ENCODE peak calls at places on chromosomes 7 and 10, in six cellular contexts. P is gastrocnemius medialis; Q is stomach; C is CD8-positive, alpha-beta memory T cell; T is adrenal gland; V is thoracic aorta. L is an unnamed sample. For H3K36me3 and H3K27me3, the result is how much of the 10 kb centered on the place peaks cover.

GRCh38 chr10:27998178-27998953 is 513 bp downstream of the ODAD2 start:
- DNase-seq in P (no peak), Q (no peak), C (peak), T (no peak), V (no peak), L (no peak)

GRCh38 chr10:18196806-18197550 is 56.8 kb downstream of the CACNB2 start:
- DNase-seq in P (no peak), Q (no peak), C (no peak), T (no peak), V (no peak), L (no peak)

GRCh38 chr10:126256864-126257263 is 131.4 kb downstream of the ADAM12 start:
- DNase-seq in P (no peak), Q (no peak), C (no peak), T (no peak), V (no peak), L (no peak)

GRCh38 chr10:70759769-70760168 is 25.4 kb downstream of the TBATA start:
- DNase-seq in P (no peak), Q (no peak), C (no peak), T (no peak), V (no peak), L (no peak)

GRCh38 chr10:46525177-46525823 is 31.2 kb downstream of the GPRIN2 start:
- DNase-seq in P (no peak), Q (peak), C (no peak), T (peak), V (no peak), L (no peak)

GRCh38 chr10:125204400-125204799 is 44.0 kb upstream of the CTBP2 start:
- DNase-seq in P (no peak), Q (no peak), C (no peak), T (no peak), V (no peak), L (no peak)

GRCh38 chr10:121418126-121418777 is 180.0 kb downstream of the FGFR2 start:
- DNase-seq in P (no peak), Q (no peak), C (no peak), T (peak), V (no peak), L (no peak)

GRCh38 chr10:95289003-95289920 is 1.5 kb downstream of the PDLIM1 start:
- DNase-seq in P (no peak), Q (no peak), C (no peak), T (no peak), V (no peak), L (no peak)

GRCh38 chr10:58436071-58436470 is 50.9 kb downstream of the TFAM start:
- DNase-seq in P (no peak), Q (no peak), C (no peak), T (no peak), V (no peak), L (no peak)

GRCh38 chr10:99467236-99467999 is 37.0 kb upstream of the GOT1 start:
- DNase-seq in P (no peak), Q (no peak), C (no peak), T (no peak), V (no peak), L (no peak)

GRCh38 chr7:144641389-144642044 is 194.3 kb downstream of the TPK1 start:
- DNase-seq in P (no peak), Q (no peak), C (no peak), T (no peak), V (no peak), L (no peak)

DNA sequence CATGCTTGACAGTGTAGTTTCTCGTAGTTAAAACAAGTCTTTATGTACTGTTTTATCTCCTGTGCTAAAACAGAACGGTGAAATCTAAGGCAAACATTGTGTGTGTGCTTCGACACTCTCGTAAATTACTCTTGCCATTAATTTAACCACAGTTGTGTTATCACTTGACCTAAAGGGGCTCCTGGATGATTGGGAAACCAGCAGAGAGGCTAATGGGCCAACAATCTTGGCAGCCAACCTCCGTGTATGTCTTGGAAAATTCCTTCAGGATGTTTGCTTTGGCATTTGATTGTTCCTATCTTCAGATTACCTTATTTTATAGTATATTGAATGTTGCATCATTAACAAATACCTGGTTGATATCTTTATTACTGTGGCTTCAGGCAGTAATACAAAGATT is 409.5 kb downstream of the SDK1 start:
- DNase-seq in P (no peak), Q (peak), C (no peak), T (no peak), V (no peak), L (no peak)
- H3K36me3 ChIP-seq in P (under half), Q (under half), C (under half), T (under half), V (under half), L (under half)

DNA sequence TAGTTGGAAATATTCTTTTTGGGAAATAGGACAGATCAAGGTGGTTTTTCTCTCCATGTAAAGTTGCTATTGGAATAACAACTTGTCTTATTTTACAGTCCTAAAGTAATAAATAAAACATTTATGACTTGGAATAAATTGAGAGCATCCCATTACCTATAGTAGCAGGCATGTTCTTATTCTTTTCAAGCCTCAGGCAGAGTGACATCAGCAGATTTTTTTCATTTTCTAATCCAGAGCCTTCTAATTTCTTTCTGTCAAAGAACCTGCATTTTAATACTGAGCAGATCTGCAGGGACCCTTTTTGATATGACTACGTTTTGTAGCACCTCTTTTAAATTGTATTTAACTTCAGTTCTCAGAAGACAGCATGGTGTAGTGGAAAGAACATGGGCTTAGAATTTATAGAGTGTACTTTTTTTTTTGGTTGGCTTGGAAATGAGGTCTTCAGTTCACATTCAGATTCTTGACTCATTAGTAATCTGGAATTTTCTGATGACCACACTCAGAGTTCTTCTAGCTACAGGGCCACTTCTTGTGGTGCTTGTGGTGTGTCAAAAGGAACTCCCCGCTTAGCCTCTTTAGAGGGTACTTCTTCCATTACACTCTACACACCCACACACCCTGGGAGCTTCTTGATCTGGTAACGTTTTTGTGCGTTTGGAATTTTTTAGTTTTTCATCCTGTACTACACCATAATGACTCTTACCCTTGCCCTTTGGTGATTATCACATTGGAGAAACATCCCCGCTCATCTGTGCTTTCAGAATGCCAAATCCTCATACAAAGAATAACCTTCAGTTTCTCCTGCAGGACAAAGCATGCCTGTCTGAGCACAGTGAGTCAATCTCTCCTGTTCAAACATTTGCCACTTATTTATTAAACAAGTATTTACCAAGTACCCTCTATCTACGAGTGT is 34.6 kb downstream of the AGK start:
- DNase-seq in P (no peak), Q (no peak), C (no peak), T (no peak), V (no peak), L (no peak)
- H3K4me3 ChIP-seq in P (no peak), Q (no peak), C (no peak), T (no peak), V (no peak), L (no peak)

DNA sequence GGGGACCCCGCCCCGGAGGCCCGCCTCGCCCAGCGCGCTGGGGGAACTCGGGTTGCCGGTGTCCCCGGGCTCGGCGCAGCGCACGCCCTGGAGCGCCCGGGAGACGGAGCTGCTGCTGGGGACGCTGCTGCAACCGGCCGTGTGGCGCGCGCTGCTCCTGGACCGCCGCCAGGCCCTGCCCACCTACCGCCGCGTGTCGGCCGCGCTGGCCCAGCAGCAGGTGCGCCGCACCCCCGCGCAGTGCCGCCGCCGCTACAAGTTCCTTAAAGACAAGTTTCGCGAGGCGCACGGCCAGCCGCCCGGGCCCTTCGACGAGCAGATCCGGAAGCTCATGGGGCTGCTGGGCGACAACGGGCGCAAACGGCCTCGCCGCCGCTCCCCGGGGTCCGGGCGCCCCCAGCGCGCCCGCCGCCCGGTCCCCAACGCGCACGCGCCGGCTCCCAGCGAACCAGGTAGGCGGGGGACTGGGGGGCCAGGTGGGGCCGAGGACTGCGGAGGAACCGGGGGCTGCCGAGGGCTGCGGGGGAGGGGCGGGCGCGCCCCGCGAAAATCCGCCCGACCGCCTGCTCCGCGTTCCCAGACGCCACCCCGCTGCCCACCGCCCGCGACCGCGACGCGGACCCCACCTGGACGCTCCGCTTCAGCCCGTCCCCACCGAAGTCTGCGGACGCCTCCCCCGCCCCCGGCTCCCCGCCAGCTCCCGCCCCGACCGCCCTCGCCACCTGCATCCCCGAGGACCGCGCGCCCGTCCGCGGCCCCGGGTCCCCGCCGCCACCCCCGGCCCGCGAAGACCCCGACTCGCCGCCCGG is 574 bp downstream of the UTF1 start:
- DNase-seq in P (no peak), Q (no peak), C (no peak), T (no peak), V (no peak), L (no peak)
- H3K27me3 ChIP-seq in P (half or more), Q (half or more), C (under half), T (half or more), V (under half), L (under half)

DNA sequence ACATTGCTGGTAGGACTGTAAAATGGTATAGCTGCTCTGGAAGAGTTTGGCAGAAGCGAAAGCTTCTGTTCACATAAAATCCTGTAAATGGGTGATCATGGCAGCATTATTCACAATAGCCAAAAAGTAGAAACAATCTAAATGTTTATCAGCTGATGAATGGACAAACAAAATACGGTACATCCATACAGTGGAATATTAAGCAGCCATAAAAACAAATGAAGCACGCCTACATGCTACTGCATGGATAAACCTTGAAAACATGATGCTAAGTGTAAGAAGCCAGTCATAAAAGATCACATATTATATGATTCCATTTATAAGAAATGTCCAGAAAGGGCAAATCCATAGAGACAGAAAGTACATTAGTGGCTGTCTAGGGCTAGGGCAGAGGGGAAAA is 32.7 kb downstream of the KIN start:
- DNase-seq in P (no peak), Q (no peak), C (no peak), T (no peak), V (no peak), L (no peak)
- H3K36me3 ChIP-seq in P (under half), Q (half or more), C (under half), T (under half), V (half or more), L (under half)

GRCh38 chr10:96390460-96390864 is 31.7 kb upstream of the OPALIN start:
- DNase-seq in P (peak), Q (peak), C (no peak), T (peak), V (no peak), L (no peak)

GRCh38 chr10:96400465-96400864 is 41.7 kb upstream of the OPALIN start:
- DNase-seq in P (no peak), Q (no peak), C (no peak), T (no peak), V (no peak), L (no peak)

GRCh38 chr10:96401036-96401435 is 42.2 kb upstream of the OPALIN start:
- DNase-seq in P (no peak), Q (no peak), C (no peak), T (no peak), V (no peak), L (no peak)

GRCh38 chr10:96397902-96398301 is 39.1 kb upstream of the OPALIN start:
- DNase-seq in P (no peak), Q (no peak), C (no peak), T (no peak), V (no peak), L (no peak)

GRCh38 chr10:96395931-96396877 is 37.4 kb upstream of the OPALIN start:
- DNase-seq in P (peak), Q (peak), C (peak), T (peak), V (no peak), L (no peak)
- H3K4me3 ChIP-seq in P (no peak), Q (no peak), C (no peak), T (no peak), V (no peak), L (no peak)

GRCh38 chr7:156151658-156152057 is 339.4 kb upstream of the SHH start:
- DNase-seq in P (no peak), Q (no peak), C (no peak), T (no peak), V (no peak), L (no peak)

GRCh38 chr7:156151082-156151481 is 338.8 kb upstream of the SHH start:
- DNase-seq in P (no peak), Q (no peak), C (no peak), T (no peak), V (no peak), L (no peak)

GRCh38 chr7:156152380-156152779 is 340.1 kb upstream of the SHH start:
- DNase-seq in P (no peak), Q (no peak), C (no peak), T (peak), V (no peak), L (no peak)

GRCh38 chr7:156155988-156156733 is 343.9 kb upstream of the SHH start:
- DNase-seq in P (no peak), Q (no peak), C (no peak), T (no peak), V (no peak), L (no peak)

DNA sequence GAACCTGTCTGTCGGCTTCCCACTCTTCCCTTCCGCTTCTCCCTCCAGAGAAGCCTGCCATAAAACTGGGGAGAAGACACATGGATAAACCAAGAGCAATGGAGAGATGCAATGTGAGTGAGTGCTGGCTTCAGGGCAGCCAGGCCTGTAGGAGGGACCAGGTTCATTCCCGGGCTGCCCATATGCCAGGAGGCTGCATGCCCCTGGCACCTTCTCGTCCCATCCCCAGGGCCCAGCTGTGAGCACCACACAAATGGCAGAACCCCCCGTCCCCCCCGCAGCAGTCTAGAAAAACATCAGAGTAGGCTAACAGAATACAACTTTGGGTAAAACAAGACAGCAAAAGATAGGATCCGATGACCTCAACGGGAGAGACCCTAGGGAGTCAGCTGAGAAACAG is 341.3 kb upstream of the SHH start:
- DNase-seq in P (no peak), Q (no peak), C (no peak), T (no peak), V (no peak), L (no peak)
- H3K27me3 ChIP-seq in P (under half), Q (under half), C (under half), T (under half), V (under half), L (under half)

DNA sequence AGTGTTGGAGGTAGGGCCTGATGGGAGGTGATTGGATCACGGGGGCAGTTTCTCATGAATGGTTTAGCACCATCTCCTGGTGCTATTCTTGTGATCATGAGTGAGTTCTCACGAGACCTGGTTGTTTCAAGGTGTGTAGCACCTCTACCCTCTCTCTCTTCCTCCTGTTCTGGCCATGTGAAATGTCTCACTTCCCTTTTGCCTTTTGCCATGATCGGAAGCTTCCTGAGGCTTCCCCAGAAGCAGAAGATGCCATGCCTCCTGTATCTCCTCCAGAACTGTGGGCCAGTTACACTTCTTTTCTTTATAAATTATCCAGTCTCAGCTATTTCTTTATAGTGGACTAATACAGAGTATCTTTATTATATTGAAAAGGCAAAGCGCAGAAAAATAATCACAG is 90.1 kb downstream of the FAM171A1 start:
- DNase-seq in P (no peak), Q (no peak), C (no peak), T (no peak), V (no peak), L (no peak)
- H3K36me3 ChIP-seq in P (under half), Q (half or more), C (under half), T (under half), V (under half), L (under half)

GRCh38 chr10:33136271-33136670 is 178.2 kb upstream of the ITGB1 start:
- DNase-seq in P (no peak), Q (no peak), C (no peak), T (no peak), V (no peak), L (no peak)
- H3K4me3 ChIP-seq in P (no peak), Q (no peak), C (no peak), T (no peak), V (no peak), L (no peak)

DNA sequence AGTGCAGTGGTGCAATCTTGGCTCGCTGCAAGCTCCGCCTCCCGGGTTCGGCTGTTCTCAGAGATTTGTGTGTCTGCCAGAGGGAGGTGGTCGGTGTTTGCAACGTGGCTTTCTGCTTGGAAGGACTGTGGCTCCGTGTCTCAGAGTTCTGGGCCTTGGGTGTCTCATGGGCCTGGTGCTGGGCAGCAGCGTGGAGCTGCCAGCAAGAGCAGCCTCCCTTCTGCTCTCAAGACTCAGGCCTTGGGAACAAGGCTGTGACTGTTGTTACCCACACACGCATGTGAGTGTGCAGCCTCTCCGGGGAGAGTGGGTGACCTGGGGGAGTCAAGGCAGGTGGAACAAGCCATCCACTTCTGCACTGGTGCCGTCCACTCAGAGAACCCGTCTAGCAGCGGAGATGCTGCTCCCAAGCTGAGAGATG is 52.0 kb downstream of the VIPR2 start:
- DNase-seq in P (no peak), Q (peak), C (no peak), T (no peak), V (no peak), L (no peak)
- H3K27me3 ChIP-seq in P (under half), Q (under half), C (under half), T (under half), V (under half), L (under half)

L was measured in esophagus squamous epithelium.